ENCODE peak calls at places on chromosome 4, in six cellular contexts. V is astrocyte of the cerebellum, B is GM10248, J is WTC11, C is lung, E is glutamatergic neuron. I is an unnamed sample.

GRCh38 chr4:53863163-53863562 is 201.2 kb downstream of the CHIC2 start:
- DNase-seq in B (no peak), E (no peak), J (no peak), V (peak), C (no peak), I (no peak)

GRCh38 chr4:152998861-152999260 is 62.7 kb downstream of the FHDC1 start:
- DNase-seq in V (no peak), C (no peak), J (no peak), E (no peak), B (no peak), I (no peak)

GRCh38 chr4:152015597-152016324 is 255.0 kb upstream of the GATB start:
- DNase-seq in V (no peak), C (no peak), E (no peak), J (no peak), B (no peak), I (no peak)

GRCh38 chr4:159069922-159070321 is 33.0 kb upstream of the RAPGEF2 start:
- DNase-seq in E (no peak), B (no peak), C (no peak), J (no peak), V (peak), I (no peak)

GRCh38 chr4:101961144-101961543 is 170.6 kb downstream of the BANK1 start:
- DNase-seq in C (no peak), E (no peak), B (no peak), V (peak), J (no peak), I (no peak)

GRCh38 chr4:55393461-55394320 is 2.1 kb upstream of the TMEM165 start:
- DNase-seq in J (no peak), C (no peak), E (no peak), V (no peak), B (no peak), I (no peak)

GRCh38 chr4:3342182-3342854 is 49.5 kb downstream of the RGS12 start:
- DNase-seq in E (no peak), V (peak), J (no peak), C (no peak), B (no peak), I (no peak)

GRCh38 chr4:5365071-5366008 is 314.1 kb downstream of the STK32B start:
- DNase-seq in J (no peak), B (no peak), C (peak), V (no peak), E (no peak), I (no peak)

GRCh38 chr4:80425701-80426100 is 90.2 kb downstream of the CFAP299 start:
- DNase-seq in V (no peak), C (no peak), J (no peak), B (no peak), E (no peak), I (no peak)

GRCh38 chr4:151781026-151781425 is 20.2 kb upstream of the GATB start:
- DNase-seq in C (no peak), E (no peak), V (no peak), J (no peak), B (no peak), I (no peak)

GRCh38 chr4:100421356-100421978 is 96.4 kb downstream of the EMCN start:
- DNase-seq in C (no peak), J (no peak), V (peak), B (no peak), E (no peak), I (no peak)

GRCh38 chr4:121519236-121519838 is 138.5 kb upstream of the QRFPR start:
- DNase-seq in E (no peak), B (no peak), J (no peak), V (no peak), C (no peak), I (no peak)

GRCh38 chr4:38804654-38805295 is at the start of gene TLR1:
- DNase-seq in B (no peak), J (no peak), V (peak), E (no peak), C (no peak), I (no peak)

GRCh38 chr4:34193451-34194154 is 2050.7 kb downstream of the ARAP2 start:
- DNase-seq in B (no peak), E (no peak), J (no peak), C (no peak), V (peak), I (no peak)

GRCh38 chr4:165345663-165346417 is 18.4 kb downstream of the MSMO1 start:
- DNase-seq in E (no peak), C (no peak), V (no peak), B (no peak), J (no peak), I (no peak)
- TF ChIP-seq CTCF in E (no peak), C (no peak), V (peak), B (no peak), J (no peak), I (no peak)

DNA sequence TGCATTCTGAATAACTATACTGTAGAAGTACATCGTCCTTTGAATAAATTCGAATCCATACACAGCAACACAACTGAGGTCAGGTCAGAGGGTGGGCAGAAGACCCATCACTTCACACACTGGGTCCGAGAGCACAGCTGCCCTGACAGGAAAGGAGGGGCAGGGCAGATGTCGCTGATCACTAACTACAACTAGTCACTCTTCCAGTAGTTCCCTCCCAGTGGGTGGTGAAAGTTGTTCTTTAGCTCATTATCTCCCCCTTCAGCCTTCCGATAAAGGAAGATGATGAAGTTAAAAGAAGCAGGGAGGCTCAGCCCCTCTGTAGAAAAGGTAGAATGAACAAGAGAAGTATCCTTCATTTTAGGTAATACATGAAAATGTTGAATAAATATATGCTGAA is 278.9 kb downstream of the INPP4B start:
- DNase-seq in C (no peak), J (peak), V (no peak), E (no peak), B (no peak), I (no peak)
- TF ChIP-seq CTCF in C (no peak), J (no peak), V (no peak), E (no peak), B (no peak), I (no peak)

DNA sequence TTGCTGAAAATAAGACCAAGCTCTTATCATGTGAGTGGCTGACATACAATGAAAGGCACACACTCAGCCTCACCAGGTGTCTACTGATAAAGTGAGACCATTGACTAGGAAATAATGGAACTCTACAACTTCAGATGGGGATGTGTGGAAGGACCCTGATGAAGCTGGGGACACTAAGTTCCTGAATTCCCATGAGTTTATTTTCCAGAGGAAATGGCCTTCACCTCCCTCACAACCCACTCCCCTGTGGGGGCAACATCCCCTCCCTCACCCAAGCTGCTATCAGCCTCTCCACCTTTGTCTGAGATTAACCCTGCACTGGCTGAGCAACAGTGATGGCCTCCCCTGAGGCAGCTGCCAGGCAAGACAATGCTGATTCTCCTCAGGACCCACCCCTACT is 55.2 kb upstream of the SMARCAD1 start:
- DNase-seq in C (no peak), B (no peak), V (no peak), J (no peak), E (no peak), I (no peak)
- TF ChIP-seq CTCF in C (no peak), B (no peak), V (no peak), J (no peak), E (no peak), I (no peak)

DNA sequence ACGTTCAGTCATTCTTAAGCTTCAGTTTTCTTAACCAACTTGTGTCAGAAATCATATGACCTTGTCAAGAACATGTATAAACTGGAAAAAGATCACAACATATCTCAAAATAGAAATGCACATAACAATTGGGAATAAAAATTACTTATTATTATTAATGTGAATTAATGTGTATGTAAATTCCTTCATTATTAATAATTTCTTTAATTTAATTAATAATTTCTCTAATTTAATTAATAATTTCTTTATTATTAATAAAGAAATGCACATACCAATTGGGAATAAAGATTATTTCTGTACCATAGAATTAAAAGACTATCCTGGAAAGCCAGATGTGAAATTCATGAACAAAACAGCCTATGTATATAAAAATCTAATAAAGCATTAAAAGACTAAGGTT is 718.5 kb upstream of the PCDH7 start:
- DNase-seq in B (no peak), V (no peak), C (no peak), E (no peak), J (no peak), I (no peak)
- TF ChIP-seq CTCF in B (no peak), V (no peak), C (no peak), E (no peak), J (no peak), I (no peak)

DNA sequence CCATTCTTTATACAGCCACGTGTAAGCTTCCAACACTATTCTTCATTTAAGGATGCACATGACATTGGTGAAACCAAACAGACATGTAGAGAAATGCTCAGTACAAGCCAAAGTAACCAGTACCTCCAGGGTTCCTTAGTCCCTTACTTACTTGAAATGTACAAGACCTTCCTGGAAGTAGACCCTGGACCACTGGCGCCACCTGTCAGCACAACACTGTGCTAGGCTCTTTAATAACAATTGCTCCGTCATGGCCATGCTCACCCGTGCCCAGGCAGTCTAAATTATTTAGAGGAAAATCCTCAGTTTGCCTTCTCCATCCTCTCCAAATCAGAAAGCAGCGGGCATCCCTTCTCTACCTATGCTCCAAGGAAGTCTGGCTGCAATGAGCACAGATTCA is 52.7 kb downstream of the ADGRA3 start:
- DNase-seq in C (no peak), J (peak), E (no peak), B (no peak), V (no peak), I (no peak)
- TF ChIP-seq CTCF in C (no peak), J (peak), E (no peak), B (no peak), V (no peak), I (no peak)

I was measured in GM13976.